ENCODE peak calls at places on chromosome 12, in nine cellular contexts. B, F, M, E, P, Y, N, S and G are unnamed samples.

GRCh38 chr12:6183689-6184441 is 16.3 kb upstream of the CD9 start:
- DNase-seq in E (no peak), F (no peak), B (no peak), Y (peak; percentile 76), S (no peak), P (no peak), N (no peak), M (no peak), G (no peak)

GRCh38 chr12:79373896-79374499 is 316.8 kb downstream of the PAWR start:
- DNase-seq in Y (peak; percentile 22), N (peak; percentile 77), P (peak; percentile 53), B (no peak), E (no peak), S (no peak), M (peak; percentile 17), F (peak; percentile 74), G (peak; percentile 26)

GRCh38 chr12:74563927-74564326 is 26.3 kb downstream of the ATXN7L3B start:
- DNase-seq in P (no peak), Y (no peak), M (no peak), F (no peak), N (no peak), E (no peak), B (no peak), S (no peak), G (no peak)

GRCh38 chr12:89709994-89710872 is 1.6 kb upstream of the ATP2B1 start:
- DNase-seq in S (peak; percentile 70), N (peak; percentile 62), B (no peak), E (peak; percentile 67), P (no peak), M (no peak), F (peak; percentile 82), Y (no peak), G (no peak)

GRCh38 chr12:52014567-52015392 is 8.0 kb downstream of the TAMALIN start:
- DNase-seq in P (no peak), B (no peak), N (no peak), M (no peak), E (no peak), Y (peak; percentile 67), S (no peak), F (peak; percentile 45), G (no peak)

GRCh38 chr12:4664111-4664510 is 15.2 kb downstream of the NDUFA9 start:
- DNase-seq in S (no peak), F (no peak), M (no peak), E (no peak), Y (peak; percentile 66), B (peak; percentile 35), N (no peak), P (no peak), G (no peak)

GRCh38 chr12:46983959-46984833 is 95.2 kb upstream of the PCED1B start:
- DNase-seq in E (no peak), M (peak; percentile 39), S (no peak), P (peak; percentile 50), N (peak; percentile 31), F (peak; percentile 41), B (no peak), Y (peak; percentile 56), G (peak; percentile 50)

GRCh38 chr12:58500399-58500798 is 419.9 kb downstream of the LRIG3 start:
- DNase-seq in N (no peak), F (no peak), S (no peak), M (no peak), E (no peak), P (no peak), Y (no peak), B (no peak), G (no peak)

GRCh38 chr12:40561395-40561966 is 130.8 kb upstream of the CNTN1 start:
- DNase-seq in S (no peak), F (no peak), N (no peak), E (no peak), P (no peak), B (no peak), Y (no peak), M (no peak), G (peak; percentile 14)

GRCh38 chr12:107027304-107028053 is 40.5 kb upstream of the MTERF2 start:
- DNase-seq in N (no peak), M (no peak), E (no peak), F (no peak), Y (peak; percentile 95), B (peak; percentile 86), P (peak; percentile 82), S (no peak), G (no peak)

GRCh38 chr12:7144414-7145120 is 14.4 kb downstream of the CLSTN3 start:
- DNase-seq in N (no peak), B (no peak), P (peak; percentile 50), F (no peak), E (peak; percentile 13), S (no peak), Y (peak; percentile 23), M (peak; percentile 51), G (peak; percentile 61)

DNA sequence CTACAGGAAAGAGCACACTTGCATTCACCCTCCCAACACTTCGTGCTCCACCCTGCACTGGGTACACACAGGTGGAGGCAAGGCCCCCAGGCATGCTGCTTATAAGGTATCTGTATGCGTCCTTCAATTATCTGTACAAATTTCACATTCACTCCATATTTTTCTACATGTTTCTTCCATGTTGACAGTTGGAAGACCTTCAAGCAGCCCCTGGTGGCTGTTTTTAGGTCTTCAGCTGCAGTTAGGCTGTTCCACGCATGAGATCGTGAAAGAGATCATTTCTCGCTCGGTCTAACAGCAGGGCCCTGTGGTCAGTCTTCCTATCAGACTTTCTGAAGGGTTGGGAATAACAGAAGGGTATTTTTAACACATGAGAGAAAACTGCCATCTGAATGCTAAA is 47.1 kb downstream of the PLXNC1 start:
- DNase-seq in Y (no peak), F (no peak), P (no peak), S (no peak), N (no peak), B (no peak), M (no peak), E (no peak), G (no peak)
- TF ChIP-seq CTCF in Y (no peak), F (no peak), P (no peak), S (no peak), N (no peak), B (no peak), M (peak; percentile 28), E (no peak), G (no peak)

GRCh38 chr12:88570103-88570502 is 10.2 kb downstream of the KITLG start:
- DNase-seq in S (no peak), N (no peak), M (no peak), E (no peak), Y (peak; percentile 78), F (no peak), B (no peak), P (no peak), G (no peak)
- TF ChIP-seq CTCF in S (no peak), N (no peak), M (no peak), E (no peak), Y (no peak), F (no peak), B (no peak), P (no peak), G (no peak)

GRCh38 chr12:108560321-108560721 is 652 bp downstream of the SART3 start:
- DNase-seq in F (no peak), N (no peak), E (no peak), S (no peak), B (no peak), M (no peak), P (no peak), Y (peak; percentile 89), G (no peak)

GRCh38 chr12:108562348-108563134 is at the start of gene ISCU:
- DNase-seq in Y (peak; percentile 93), B (peak; percentile 79), P (peak; percentile 98), M (peak; percentile 98), F (peak; percentile 99), N (peak; percentile 100), E (peak; percentile 99), S (peak; percentile 94), G (peak; percentile 98)

GRCh38 chr12:108561852-108562347 is 496 bp upstream of the ISCU start:
- DNase-seq in Y (peak; percentile 7), P (no peak), E (no peak), S (no peak), B (no peak), N (no peak), F (no peak), M (no peak), G (no peak)

GRCh38 chr12:108560752-108561719 is at the start of gene SART3:
- DNase-seq in F (peak; percentile 82), P (peak; percentile 80), M (peak; percentile 85), B (peak; percentile 73), E (peak; percentile 83), S (peak; percentile 72), N (peak; percentile 73), Y (peak; percentile 88), G (peak; percentile 88)

GRCh38 chr12:108559748-108560147 is 1.2 kb downstream of the SART3 start:
- DNase-seq in B (no peak), N (peak; percentile 23), F (no peak), Y (no peak), S (no peak), E (no peak), M (no peak), P (no peak), G (no peak)
- TF ChIP-seq CTCF in B (no peak), N (no peak), F (no peak), Y (no peak), S (no peak), E (no peak), M (peak; percentile 14), P (no peak), G (no peak)

DNA sequence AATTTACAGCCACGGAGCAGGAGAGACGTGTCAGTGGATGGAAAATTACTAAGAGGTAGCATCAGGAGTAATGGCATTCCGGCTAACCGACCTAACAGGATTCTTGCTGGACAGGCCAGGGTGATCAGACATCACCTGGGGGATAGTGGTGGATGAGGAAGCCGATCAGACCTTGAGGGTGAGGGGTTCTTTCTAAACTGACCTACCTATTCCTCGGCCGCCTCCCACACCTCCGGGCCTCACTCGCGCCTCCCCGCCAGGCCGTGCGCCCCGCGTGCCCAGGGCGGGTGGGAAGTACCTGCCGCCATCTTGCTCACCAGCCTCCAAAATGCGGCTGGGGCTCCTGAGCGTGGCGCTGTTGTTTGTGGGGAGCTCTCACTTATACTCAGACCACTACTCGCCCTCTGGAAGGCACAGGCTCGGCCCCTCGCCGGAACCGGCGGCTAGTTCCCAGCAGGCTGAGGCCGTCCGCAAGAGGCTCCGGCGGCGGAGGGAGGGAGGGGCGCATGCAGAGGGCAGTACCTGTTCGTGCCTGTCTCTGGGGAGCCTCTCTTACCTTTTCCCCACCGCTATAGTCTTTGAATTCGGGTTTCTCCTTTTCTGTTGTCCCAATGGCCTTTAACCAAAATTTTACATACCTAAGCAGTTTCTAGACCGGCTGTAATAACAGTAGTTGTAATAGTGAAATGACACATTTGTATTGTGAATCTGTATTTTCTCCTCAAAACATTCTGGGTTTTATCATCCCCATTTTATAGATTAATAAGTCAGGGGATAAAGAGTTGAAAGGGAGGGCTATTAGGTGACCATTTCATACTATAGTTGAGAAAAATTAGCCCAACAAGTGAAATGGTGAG is at the start of gene TMPRSS12:
- DNase-seq in P (no peak), B (no peak), N (no peak), M (no peak), Y (no peak), F (peak; percentile 22), S (no peak), E (no peak), G (no peak)
- TF ChIP-seq CTCF in P (no peak), B (peak; percentile 14), N (no peak), M (no peak), Y (no peak), F (no peak), S (no peak), E (no peak), G (no peak)